ENCODE peak calls at places on chromosomes 2 and 18, in six cellular contexts. U, K, M, B, Y and I are unnamed samples.
A peak's percentile ranks its signal among the peaks of the same experiment; 100 is the strongest.

GRCh38 chr2:54528311-54528945 is 72.3 kb downstream of the SPTBN1 start:
- DNase-seq in U (no peak), K (no peak), M (no peak), B (no peak), Y (no peak), I (no peak)

GRCh38 chr18:78473563-78473962 is 506.1 kb upstream of the SALL3 start:
- DNase-seq in U (no peak), K (no peak), M (no peak), B (no peak), Y (no peak), I (no peak)

GRCh38 chr18:42614619-42615293 is 500.7 kb downstream of the RIT2 start:
- DNase-seq in U (no peak), K (no peak), M (no peak), B (peak; percentile 72), Y (no peak), I (no peak)

GRCh38 chr2:23541453-23542334 is 156.7 kb downstream of the KLHL29 start:
- DNase-seq in U (no peak), K (no peak), M (no peak), B (no peak), Y (no peak), I (no peak)

GRCh38 chr2:142745691-142746090 is 131.8 kb upstream of the KYNU start:
- DNase-seq in U (peak; percentile 51), K (no peak), M (no peak), B (no peak), Y (peak; percentile 57), I (no peak)

GRCh38 chr2:238742066-238742465 is 105.8 kb upstream of the TWIST2 start:
- DNase-seq in U (no peak), K (no peak), M (no peak), B (peak; percentile 26), Y (no peak), I (no peak)

GRCh38 chr18:36155960-36156757 is 26.5 kb downstream of the ELP2 start:
- DNase-seq in U (no peak), K (no peak), M (no peak), B (no peak), Y (no peak), I (no peak)

GRCh38 chr2:112821682-112822081 is 14.9 kb downstream of the IL1B start:
- DNase-seq in U (no peak), K (no peak), M (peak; percentile 22), B (no peak), Y (no peak), I (no peak)

GRCh38 chr2:120516323-120517314 is 170.7 kb downstream of the INHBB start:
- DNase-seq in U (no peak), K (no peak), M (no peak), B (peak; percentile 37), Y (no peak), I (no peak)

GRCh38 chr2:169933124-169933711 is 106.0 kb downstream of the UBR3 start:
- DNase-seq in U (peak; percentile 12), K (peak; percentile 36), M (no peak), B (peak; percentile 62), Y (peak; percentile 48), I (no peak)

GRCh38 chr18:61578846-61579245 is 245.6 kb downstream of the CDH20 start:
- DNase-seq in U (no peak), K (no peak), M (no peak), B (no peak), Y (no peak), I (no peak)

GRCh38 chr2:217743980-217744761 is 258.6 kb downstream of the TNS1 start:
- DNase-seq in U (no peak), K (no peak), M (no peak), B (no peak), Y (no peak), I (no peak)

GRCh38 chr18:61400714-61401113 is 67.5 kb downstream of the CDH20 start:
- DNase-seq in U (peak; percentile 21), K (no peak), M (no peak), B (peak; percentile 62), Y (peak; percentile 51), I (no peak)

GRCh38 chr18:47737198-47737830 is 193.1 kb downstream of the SMAD2 start:
- DNase-seq in U (no peak), K (no peak), M (no peak), B (no peak), Y (no peak), I (no peak)

GRCh38 chr2:202072226-202072625 is 829 bp upstream of the KIAA2012 start:
- DNase-seq in U (no peak), K (no peak), M (no peak), B (no peak), Y (no peak), I (no peak)

GRCh38 chr18:23363865-23364570 is 89.1 kb upstream of the RIOK3 start:
- DNase-seq in U (no peak), K (no peak), M (no peak), B (no peak), Y (no peak), I (no peak)

GRCh38 chr18:75462178-75462832 is 34.8 kb upstream of the SMIM21 start:
- DNase-seq in U (no peak), K (no peak), M (no peak), B (no peak), Y (no peak), I (no peak)

GRCh38 chr18:77884454-77884853 is 634.8 kb downstream of the GALR1 start:
- DNase-seq in U (no peak), K (no peak), M (no peak), B (no peak), Y (no peak), I (no peak)

GRCh38 chr2:72138011-72138881 is 9.4 kb downstream of the CYP26B1 start:
- DNase-seq in U (no peak), K (no peak), M (no peak), B (no peak), Y (peak; percentile 22), I (no peak)

GRCh38 chr18:6943143-6943542 is 174.5 kb downstream of the LAMA1 start:
- DNase-seq in U (no peak), K (no peak), M (no peak), B (no peak), Y (no peak), I (no peak)

GRCh38 chr2:677056-677949 is at the start of gene TMEM18:
- DNase-seq in U (peak; percentile 97), K (peak; percentile 86), M (peak; percentile 98), B (peak; percentile 100), Y (peak; percentile 99), I (peak; percentile 99)

GRCh38 chr2:134791606-134792005 is 46.8 kb upstream of the ACMSD start:
- DNase-seq in U (no peak), K (no peak), M (no peak), B (no peak), Y (no peak), I (no peak)
- TF ChIP-seq CTCF in U (no peak), K (no peak), M (no peak), B (no peak), Y (no peak), I (no peak)

DNA sequence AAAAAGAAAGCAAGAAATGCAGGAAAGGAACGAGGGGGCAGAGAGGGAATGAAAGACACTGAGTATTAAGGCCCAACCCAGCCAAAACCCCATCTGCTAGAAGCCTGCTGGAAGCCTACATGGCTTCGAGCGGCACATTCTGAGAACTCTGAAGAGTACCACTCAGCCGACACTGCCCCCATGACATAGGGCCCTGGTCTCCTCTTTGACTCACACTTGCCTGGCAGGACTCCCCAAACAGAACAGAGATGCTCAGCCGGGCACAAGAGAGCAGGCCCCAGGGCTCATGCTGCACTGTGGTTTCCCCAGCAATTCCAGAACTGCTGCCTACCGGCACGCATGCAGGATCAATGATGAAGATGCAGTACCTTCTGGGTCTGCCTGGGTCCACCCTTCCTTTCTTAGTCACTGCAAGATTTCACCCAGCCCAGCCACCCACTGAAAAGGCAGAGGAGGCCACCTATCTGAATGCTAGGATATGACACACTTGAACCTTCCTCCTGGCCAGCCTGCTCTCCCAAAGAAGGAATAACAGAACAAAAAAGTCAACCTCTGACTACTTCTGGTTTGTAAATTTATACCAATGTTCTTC is 49.4 kb downstream of the BCL11A start:
- DNase-seq in U (peak; percentile 63), K (no peak), M (no peak), B (no peak), Y (no peak), I (no peak)
- TF ChIP-seq CTCF in U (peak; percentile 19), K (no peak), M (no peak), B (peak; percentile 8), Y (no peak), I (no peak)

DNA sequence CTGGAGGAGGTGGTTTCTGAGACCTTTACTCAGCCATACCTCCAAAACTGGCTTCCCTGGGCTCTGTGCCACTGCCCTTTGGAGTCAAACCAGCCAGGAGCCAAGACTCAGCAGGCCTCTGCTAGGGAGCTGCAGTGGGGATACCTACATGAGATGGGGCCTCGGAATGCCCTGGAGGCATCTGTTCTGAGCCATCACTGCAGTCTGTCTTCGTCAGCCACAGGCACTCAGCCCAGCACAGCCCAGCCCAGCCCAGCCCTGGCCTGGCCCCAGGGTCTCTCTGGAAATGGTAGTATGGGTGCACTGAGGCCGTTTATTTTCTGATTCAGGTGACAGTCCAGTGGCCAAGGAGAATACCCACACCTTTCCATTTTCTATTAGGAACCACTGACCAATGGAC is 209.8 kb downstream of the CELF4 start:
- DNase-seq in U (no peak), K (no peak), M (no peak), B (no peak), Y (no peak), I (no peak)
- TF ChIP-seq CTCF in U (no peak), K (no peak), M (no peak), B (no peak), Y (no peak), I (no peak)

DNA sequence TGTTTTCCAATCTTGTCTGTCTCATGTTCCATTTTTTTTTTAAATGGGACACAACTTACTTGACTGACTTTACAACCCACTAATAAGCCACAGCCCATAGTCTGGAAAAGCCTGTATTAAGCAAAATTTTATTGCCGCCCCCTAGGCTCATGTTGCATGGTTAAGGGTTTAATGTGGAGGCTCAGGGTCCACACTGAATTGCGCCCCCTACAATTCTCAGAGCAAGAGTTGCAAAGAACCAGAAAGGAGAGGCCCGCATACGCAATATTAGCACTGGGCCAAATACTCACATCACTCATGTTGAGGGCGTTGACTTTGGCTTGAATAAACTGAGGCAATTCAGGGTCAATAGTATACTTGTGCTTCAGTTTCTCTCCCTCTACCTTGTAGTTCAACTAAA is 65.5 kb downstream of the NEB start:
- DNase-seq in U (no peak), K (no peak), M (no peak), B (no peak), Y (no peak), I (no peak)
- TF ChIP-seq CTCF in U (no peak), K (no peak), M (no peak), B (no peak), Y (no peak), I (no peak)

GRCh38 chr2:28663359-28663758 is 88.3 kb upstream of the PPP1CB start:
- DNase-seq in U (no peak), K (no peak), M (no peak), B (peak; percentile 67), Y (peak; percentile 18), I (no peak)
- TF ChIP-seq CTCF in U (no peak), K (no peak), M (no peak), B (peak; percentile 47), Y (no peak), I (no peak)